ENCODE peak calls at places on chromosomes 4 and X, in eight cellular contexts. A, R, T, J, Z, D, U and B are unnamed samples.
A peak's percentile ranks its signal among the peaks of the same experiment; 100 is the strongest.

GRCh38 chr4:124964251-124964650 is 251.7 kb upstream of the ANKRD50 start:
- DNase-seq in A (no peak), R (no peak), T (no peak), J (no peak), Z (no peak), D (no peak), U (no peak), B (no peak)

GRCh38 chrX:21986596-21986995 is 45.5 kb upstream of the PHEX start:
- DNase-seq in A (no peak), R (no peak), T (no peak), J (peak; percentile 57), Z (no peak), D (no peak), U (no peak), B (no peak)

GRCh38 chrX:120358687-120359086 is 3.2 kb upstream of the ATP1B4 start:
- DNase-seq in A (no peak), R (no peak), T (no peak), J (peak; percentile 63), Z (no peak), D (no peak), U (peak; percentile 11), B (no peak)

GRCh38 chr4:20645231-20645630 is 55.0 kb upstream of the PACRGL start:
- DNase-seq in A (no peak), R (no peak), T (no peak), J (no peak), Z (no peak), D (no peak), U (no peak), B (no peak)

GRCh38 chr4:54879576-54879975 is 221.8 kb downstream of the KIT start:
- DNase-seq in A (no peak), R (no peak), T (no peak), J (peak; percentile 75), Z (no peak), D (no peak), U (peak; percentile 81), B (no peak)

GRCh38 chr4:183875251-183875825 is 29.8 kb upstream of the STOX2 start:
- DNase-seq in A (no peak), R (no peak), T (no peak), J (no peak), Z (no peak), D (no peak), U (no peak), B (no peak)

GRCh38 chrX:68945603-68946228 is 116.9 kb downstream of the EFNB1 start:
- DNase-seq in A (peak; percentile 12), R (no peak), T (no peak), J (peak; percentile 58), Z (no peak), D (no peak), U (peak; percentile 44), B (peak; percentile 84)

GRCh38 chr4:31617667-31618066 is 897.5 kb downstream of the PCDH7 start:
- DNase-seq in A (no peak), R (no peak), T (no peak), J (no peak), Z (no peak), D (no peak), U (no peak), B (no peak)

GRCh38 chr4:46909078-46909477 is at the start of gene COX7B2:
- DNase-seq in A (no peak), R (no peak), T (no peak), J (no peak), Z (no peak), D (no peak), U (no peak), B (no peak)

GRCh38 chr4:166538491-166539005 is 665.5 kb downstream of the TLL1 start:
- DNase-seq in A (no peak), R (no peak), T (no peak), J (peak; percentile 47), Z (no peak), D (no peak), U (peak; percentile 36), B (no peak)

GRCh38 chr4:38177792-38178665 is 217.8 kb downstream of the PTTG2 start:
- DNase-seq in A (peak; percentile 81), R (peak; percentile 89), T (no peak), J (no peak), Z (no peak), D (peak; percentile 78), U (no peak), B (no peak)

GRCh38 chr4:3717241-3717640 is 48.9 kb upstream of the ADRA2C start:
- DNase-seq in A (no peak), R (no peak), T (no peak), J (no peak), Z (no peak), D (no peak), U (no peak), B (no peak)

GRCh38 chrX:18099745-18100144 is 120.9 kb downstream of the BEND2 start:
- DNase-seq in A (no peak), R (no peak), T (no peak), J (no peak), Z (no peak), D (no peak), U (no peak), B (no peak)

GRCh38 chrX:102651968-102652744 is 873 bp downstream of the GPRASP1 start:
- DNase-seq in A (peak; percentile 27), R (peak; percentile 15), T (no peak), J (peak; percentile 35), Z (no peak), D (peak; percentile 73), U (peak; percentile 28), B (no peak)

GRCh38 chrX:11757729-11758399 is at the start of gene MSL3:
- DNase-seq in A (peak; percentile 63), R (peak; percentile 60), T (no peak), J (peak; percentile 73), Z (no peak), D (no peak), U (peak; percentile 61), B (peak; percentile 87)

GRCh38 chr4:188387134-188387791 is 248.0 kb downstream of the TRIML1 start:
- DNase-seq in A (no peak), R (no peak), T (no peak), J (peak; percentile 12), Z (no peak), D (no peak), U (peak; percentile 16), B (no peak)

GRCh38 chr4:26223160-26223559 is 97.7 kb upstream of the RBPJ start:
- DNase-seq in A (no peak), R (no peak), T (no peak), J (peak; percentile 74), Z (no peak), D (no peak), U (no peak), B (no peak)

GRCh38 chr4:80336582-80336981 is 1.1 kb downstream of the CFAP299 start:
- DNase-seq in A (peak; percentile 14), R (peak; percentile 42), T (no peak), J (peak; percentile 44), Z (no peak), D (no peak), U (peak; percentile 47), B (no peak)

GRCh38 chr4:76581276-76581675 is 146.2 kb downstream of the SHROOM3 start:
- DNase-seq in A (no peak), R (no peak), T (no peak), J (no peak), Z (no peak), D (no peak), U (no peak), B (no peak)

GRCh38 chr4:69689530-69690111 is 36.6 kb upstream of the UGT2A1 start:
- DNase-seq in A (no peak), R (no peak), T (peak; percentile 1), J (peak; percentile 17), Z (no peak), D (no peak), U (peak; percentile 57), B (no peak)

GRCh38 chr4:23717528-23718248 is 172.2 kb downstream of the PPARGC1A start:
- DNase-seq in A (peak; percentile 10), R (no peak), T (no peak), J (peak; percentile 36), Z (no peak), D (no peak), U (peak; percentile 47), B (no peak)

GRCh38 chrX:3548743-3549441 is 164.6 kb downstream of the PRKX start:
- DNase-seq in A (no peak), R (peak; percentile 10), T (peak; percentile 62), J (peak; percentile 68), Z (no peak), D (no peak), U (peak; percentile 72), B (no peak)
- TF ChIP-seq CTCF in A (no peak), R (no peak), T (peak; percentile 47), J (peak; percentile 24), Z (peak; percentile 51), D (peak; percentile 35), U (peak; percentile 37), B (peak; percentile 80)

GRCh38 chr4:41890085-41890484 is 45.1 kb upstream of the TMEM33 start:
- DNase-seq in A (no peak), R (no peak), T (no peak), J (no peak), Z (no peak), D (no peak), U (no peak), B (no peak)
- TF ChIP-seq CTCF in A (no peak), R (no peak), T (no peak), J (no peak), Z (no peak), D (no peak), U (no peak), B (no peak)

GRCh38 chrX:133648594-133648993 is 233.3 kb upstream of the GPC4 start:
- DNase-seq in A (no peak), R (no peak), T (no peak), J (no peak), Z (no peak), D (no peak), U (no peak), B (no peak)

GRCh38 chrX:133650262-133650661 is 235.0 kb upstream of the GPC4 start:
- DNase-seq in A (no peak), R (no peak), T (no peak), J (no peak), Z (no peak), D (no peak), U (no peak), B (no peak)

GRCh38 chrX:133652185-133652584 is 236.9 kb upstream of the GPC4 start:
- DNase-seq in A (no peak), R (no peak), T (no peak), J (no peak), Z (no peak), D (no peak), U (no peak), B (no peak)

GRCh38 chrX:133645977-133646750 is 230.9 kb upstream of the GPC4 start:
- DNase-seq in A (no peak), R (no peak), T (no peak), J (peak; percentile 84), Z (no peak), D (peak; percentile 40), U (peak; percentile 54), B (no peak)

GRCh38 chrX:133649659-133650058 is 234.4 kb upstream of the GPC4 start:
- DNase-seq in A (no peak), R (no peak), T (no peak), J (no peak), Z (no peak), D (no peak), U (no peak), B (no peak)
- TF ChIP-seq CTCF in A (no peak), R (no peak), T (no peak), J (no peak), Z (no peak), D (no peak), U (no peak), B (no peak)

DNA sequence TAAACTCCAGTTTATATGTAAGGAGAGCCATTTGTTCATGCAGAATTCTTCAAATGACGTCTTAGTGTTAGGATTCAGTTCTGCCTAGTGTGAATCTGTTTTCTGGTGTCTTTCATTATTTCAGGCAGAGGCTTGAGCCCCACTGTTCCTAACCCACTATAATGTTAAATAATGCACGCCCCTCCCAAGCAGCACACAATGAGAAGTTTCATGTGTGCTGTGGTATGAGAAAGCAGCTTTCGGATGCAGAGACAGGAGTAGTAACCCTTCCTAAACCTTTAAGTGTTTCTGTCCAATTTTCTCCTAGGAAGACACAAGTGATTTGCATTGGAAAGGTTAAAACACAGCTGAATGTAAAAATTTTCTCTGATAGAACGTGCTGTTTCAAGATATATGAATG is 54.5 kb downstream of the TRIM2 start:
- DNase-seq in A (no peak), R (no peak), T (no peak), J (no peak), Z (no peak), D (no peak), U (no peak), B (no peak)
- TF ChIP-seq CTCF in A (no peak), R (no peak), T (no peak), J (no peak), Z (no peak), D (no peak), U (no peak), B (no peak)